ENCODE peak calls at places on chromosomes 3 and 15, in ten cellular contexts. M, O, J, P, T, Z, Y, N, K and C are unnamed samples.

GRCh38 chr3:18424213-18424861 is 802 bp downstream of the SATB1 start:
- DNase-seq in P (peak; percentile 7), O (no peak), T (no peak), N (no peak), M (peak; percentile 55), K (no peak), Z (peak; percentile 56), Y (no peak), J (no peak), C (peak; percentile 35)

GRCh38 chr3:172102123-172102882 is 62.9 kb downstream of the FNDC3B start:
- DNase-seq in K (no peak), J (peak; percentile 35), Y (no peak), T (no peak), Z (no peak), N (no peak), M (peak; percentile 71), O (no peak), P (peak; percentile 27), C (no peak)

GRCh38 chr3:179642871-179643270 is 10.0 kb upstream of the USP13 start:
- DNase-seq in Y (no peak), O (no peak), J (no peak), P (no peak), M (no peak), Z (no peak), K (no peak), N (no peak), T (no peak), C (no peak)

GRCh38 chr3:13338231-13338630 is 81.9 kb downstream of the NUP210 start:
- DNase-seq in Z (no peak), N (no peak), O (no peak), P (no peak), T (no peak), Y (no peak), M (no peak), K (peak; percentile 14), J (no peak), C (no peak)

GRCh38 chr3:15815696-15816095 is 17.9 kb upstream of the ANKRD28 start:
- DNase-seq in Z (peak; percentile 17), Y (no peak), P (no peak), T (no peak), J (no peak), K (peak; percentile 83), N (no peak), O (no peak), M (no peak), C (no peak)

GRCh38 chr3:98765721-98766120 is 2.6 kb downstream of the ST3GAL6 start:
- DNase-seq in T (no peak), O (no peak), M (no peak), P (no peak), N (no peak), K (no peak), J (no peak), Y (no peak), Z (no peak), C (no peak)

GRCh38 chr15:79358069-79358468 is 47.2 kb downstream of the TMED3 start:
- DNase-seq in K (no peak), T (no peak), Z (no peak), P (no peak), Y (no peak), N (no peak), J (no peak), O (no peak), M (no peak), C (no peak)

GRCh38 chr3:71463622-71464021 is 119.9 kb downstream of the FOXP1 start:
- DNase-seq in N (no peak), T (no peak), M (no peak), K (no peak), J (no peak), O (no peak), Z (no peak), P (no peak), Y (no peak), C (no peak)

GRCh38 chr15:57090460-57090859 is 172.0 kb downstream of the TCF12 start:
- DNase-seq in J (no peak), T (no peak), O (no peak), K (no peak), M (no peak), Z (no peak), N (no peak), Y (no peak), P (no peak), C (no peak)

GRCh38 chr3:15317164-15317477 is 15.3 kb downstream of the SH3BP5 start:
- DNase-seq in T (no peak), Z (no peak), K (peak; percentile 34), N (no peak), O (no peak), Y (no peak), P (no peak), J (no peak), M (no peak), C (no peak)

GRCh38 chr3:167705840-167706239 is 28.9 kb downstream of the PDCD10 start:
- DNase-seq in Y (no peak), J (no peak), Z (no peak), M (no peak), T (no peak), K (peak; percentile 22), O (no peak), N (no peak), P (no peak), C (no peak)